ENCODE peak calls at places on chromosome 1, in six cellular contexts. T, L, I, R, C and K are unnamed samples.

GRCh38 chr1:219581344-219581743 is 31.6 kb downstream of the ZC3H11B start:
- DNase-seq in T (peak), L (peak), I (no peak), R (no peak), C (peak), K (no peak)

GRCh38 chr1:227065311-227065710 is 125.2 kb downstream of the COQ8A start:
- DNase-seq in T (no peak), L (no peak), I (no peak), R (no peak), C (no peak), K (no peak)

GRCh38 chr1:108643492-108644333 is 17.2 kb downstream of the HENMT1 start:
- DNase-seq in T (peak), L (peak), I (peak), R (peak), C (peak), K (no peak)

GRCh38 chr1:3183439-3183838 is 114.4 kb downstream of the PRDM16 start:
- DNase-seq in T (no peak), L (no peak), I (no peak), R (no peak), C (no peak), K (no peak)

GRCh38 chr1:82395450-82395849 is 594.7 kb downstream of the ADGRL2 start:
- DNase-seq in T (no peak), L (no peak), I (no peak), R (no peak), C (no peak), K (no peak)

GRCh38 chr1:24964811-24965570 is 34.9 kb upstream of the RUNX3 start:
- DNase-seq in T (no peak), L (no peak), I (no peak), R (no peak), C (no peak), K (no peak)

GRCh38 chr1:95169544-95169943 is 52.4 kb downstream of the TLCD4 start:
- DNase-seq in T (no peak), L (peak), I (peak), R (no peak), C (no peak), K (no peak)

GRCh38 chr1:220680085-220680687 is 10.0 kb upstream of the C1orf115 start:
- DNase-seq in T (peak), L (peak), I (peak), R (no peak), C (peak), K (no peak)

GRCh38 chr1:113391643-113392271 is 1.4 kb downstream of the MAGI3 start:
- DNase-seq in T (no peak), L (peak), I (no peak), R (no peak), C (no peak), K (no peak)

GRCh38 chr1:36732038-36732402 is 249.3 kb upstream of the CSF3R start:
- DNase-seq in T (no peak), L (no peak), I (no peak), R (no peak), C (no peak), K (no peak)

GRCh38 chr1:11458811-11459275 is 20.1 kb upstream of the DISP3 start:
- DNase-seq in T (peak), L (no peak), I (no peak), R (no peak), C (peak), K (peak)

GRCh38 chr1:104378414-104378813 is 628.7 kb downstream of the AMY1C start:
- DNase-seq in T (no peak), L (no peak), I (no peak), R (no peak), C (no peak), K (no peak)

GRCh38 chr1:179129702-179130473 is 48.0 kb downstream of the TOR3A start:
- DNase-seq in T (peak), L (peak), I (no peak), R (no peak), C (no peak), K (no peak)

GRCh38 chr1:211386931-211387330 is 60.3 kb downstream of the TRAF5 start:
- DNase-seq in T (peak), L (no peak), I (no peak), R (peak), C (peak), K (no peak)

GRCh38 chr1:223837206-223837605 is 8.5 kb downstream of the TP53BP2 start:
- DNase-seq in T (peak), L (no peak), I (no peak), R (no peak), C (peak), K (no peak)

GRCh38 chr1:93680121-93681094 is 1.2 kb downstream of the BCAR3 start:
- DNase-seq in T (peak), L (peak), I (peak), R (peak), C (peak), K (peak)

GRCh38 chr1:181155339-181155738 is 66.8 kb downstream of the IER5 start:
- DNase-seq in T (no peak), L (no peak), I (no peak), R (no peak), C (no peak), K (no peak)

GRCh38 chr1:121458291-121459048 is 273.7 kb downstream of the SRGAP2C start:
- DNase-seq in T (no peak), L (no peak), I (no peak), R (no peak), C (no peak), K (no peak)

GRCh38 chr1:37846634-37847339 is 12.6 kb downstream of the MTF1 start:
- DNase-seq in T (no peak), L (no peak), I (no peak), R (no peak), C (no peak), K (no peak)

GRCh38 chr1:233473549-233474204 is 140.2 kb upstream of the KCNK1 start:
- DNase-seq in T (no peak), L (no peak), I (no peak), R (no peak), C (no peak), K (no peak)

GRCh38 chr1:168365719-168366474 is 85.2 kb downstream of the TBX19 start:
- DNase-seq in T (no peak), L (peak), I (no peak), R (no peak), C (no peak), K (no peak)
- TF ChIP-seq CTCF in T (no peak), L (peak), I (no peak), R (no peak), C (no peak), K (no peak)

GRCh38 chr1:54601730-54602129 is 21.6 kb downstream of the FAM151A start:
- DNase-seq in T (no peak), L (no peak), I (no peak), R (no peak), C (no peak), K (no peak)
- TF ChIP-seq CTCF in T (no peak), L (no peak), I (no peak), R (no peak), C (no peak), K (no peak)

DNA sequence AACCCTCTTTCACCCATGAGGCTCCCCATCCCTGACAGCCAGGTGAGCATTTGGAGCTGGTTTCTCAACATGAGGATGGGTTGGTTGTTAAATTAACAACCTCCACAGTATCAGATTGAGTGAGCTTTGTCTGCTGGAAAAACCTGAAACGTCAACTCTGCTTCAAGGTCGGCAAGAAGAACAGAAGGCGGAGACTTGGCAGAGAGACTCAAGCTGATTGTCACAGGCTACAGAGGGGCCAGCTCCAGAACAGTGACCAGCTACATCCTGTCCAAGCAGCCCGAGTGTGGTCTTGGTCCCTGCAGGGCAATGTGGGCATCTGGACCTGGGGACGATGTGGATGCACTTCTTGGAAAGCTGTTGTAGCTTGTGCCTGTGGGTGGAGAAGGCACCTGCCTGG is 36.6 kb upstream of the TMEM51 start:
- DNase-seq in T (no peak), L (peak), I (no peak), R (no peak), C (no peak), K (no peak)
- TF ChIP-seq CTCF in T (no peak), L (no peak), I (no peak), R (no peak), C (no peak), K (no peak)

DNA sequence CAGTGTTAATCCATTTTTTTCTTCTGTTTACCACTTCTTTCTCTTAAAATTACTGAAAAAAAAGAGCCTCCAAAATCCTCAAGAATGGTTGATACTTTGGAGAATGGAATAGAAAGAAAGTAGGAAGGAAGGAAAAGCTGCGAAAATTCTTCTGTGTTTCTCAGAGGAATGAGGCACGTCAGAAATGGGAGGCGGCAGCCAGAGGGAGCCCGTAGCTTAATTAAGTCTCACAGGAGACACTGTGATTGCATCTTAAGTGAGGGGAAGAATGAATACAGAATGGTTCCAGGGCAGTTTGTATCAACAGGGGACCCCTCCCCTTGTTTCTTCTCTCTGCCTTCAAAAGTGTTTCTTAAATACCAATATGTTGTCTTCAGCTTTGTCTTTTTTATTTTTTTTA is 1099.5 kb downstream of the PLA2G4A start:
- DNase-seq in T (peak), L (peak), I (peak), R (no peak), C (peak), K (no peak)
- TF ChIP-seq CTCF in T (peak), L (peak), I (peak), R (peak), C (peak), K (no peak)

GRCh38 chr1:197358959-197359358 is 90.9 kb downstream of the CRB1 start:
- DNase-seq in T (no peak), L (no peak), I (no peak), R (no peak), C (no peak), K (no peak)

GRCh38 chr1:197360068-197360467 is 92.0 kb downstream of the CRB1 start:
- DNase-seq in T (peak), L (no peak), I (no peak), R (no peak), C (peak), K (peak)

GRCh38 chr1:197355248-197355995 is 87.4 kb downstream of the CRB1 start:
- DNase-seq in T (no peak), L (no peak), I (no peak), R (no peak), C (no peak), K (no peak)

GRCh38 chr1:197352011-197352410 is 84.0 kb downstream of the CRB1 start:
- DNase-seq in T (no peak), L (no peak), I (no peak), R (no peak), C (no peak), K (no peak)

GRCh38 chr1:197356723-197357533 is 88.9 kb downstream of the CRB1 start:
- DNase-seq in T (peak), L (peak), I (peak), R (no peak), C (peak), K (no peak)
- TF ChIP-seq CTCF in T (peak), L (peak), I (peak), R (peak), C (peak), K (peak)

GRCh38 chr1:50108497-50109073 is at the start of gene ELAVL4:
- DNase-seq in T (no peak), L (no peak), I (no peak), R (no peak), C (no peak), K (no peak)

GRCh38 chr1:50103615-50104081 is 5.1 kb upstream of the ELAVL4 start:
- DNase-seq in T (no peak), L (no peak), I (no peak), R (no peak), C (no peak), K (no peak)

GRCh38 chr1:50109647-50110075 is 941 bp downstream of the ELAVL4 start:
- DNase-seq in T (no peak), L (no peak), I (no peak), R (no peak), C (peak), K (no peak)

GRCh38 chr1:50106095-50106761 is 2.5 kb upstream of the ELAVL4 start:
- DNase-seq in T (no peak), L (no peak), I (no peak), R (no peak), C (no peak), K (no peak)

DNA sequence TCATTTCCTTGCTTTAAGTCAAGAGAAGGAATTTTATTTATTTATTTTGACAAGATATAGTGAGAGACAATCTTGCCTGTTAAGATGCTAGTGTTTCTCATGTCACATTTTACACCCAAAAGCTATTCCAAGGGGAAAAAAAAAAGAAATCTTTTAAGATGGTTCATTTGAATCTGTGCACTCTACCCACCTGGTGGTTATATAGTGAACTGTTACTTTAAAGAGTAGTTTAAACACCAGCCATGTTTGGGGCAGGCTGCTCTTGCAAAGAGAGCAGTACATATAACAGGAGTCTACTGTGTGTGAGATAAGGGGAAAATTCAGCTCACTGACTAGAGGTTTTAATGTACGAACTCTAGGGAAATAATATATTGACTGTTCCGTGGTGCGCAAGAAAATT is 3.3 kb upstream of the ELAVL4 start:
- DNase-seq in T (no peak), L (no peak), I (no peak), R (no peak), C (no peak), K (no peak)
- TF ChIP-seq CTCF in T (no peak), L (no peak), I (no peak), R (no peak), C (no peak), K (no peak)

DNA sequence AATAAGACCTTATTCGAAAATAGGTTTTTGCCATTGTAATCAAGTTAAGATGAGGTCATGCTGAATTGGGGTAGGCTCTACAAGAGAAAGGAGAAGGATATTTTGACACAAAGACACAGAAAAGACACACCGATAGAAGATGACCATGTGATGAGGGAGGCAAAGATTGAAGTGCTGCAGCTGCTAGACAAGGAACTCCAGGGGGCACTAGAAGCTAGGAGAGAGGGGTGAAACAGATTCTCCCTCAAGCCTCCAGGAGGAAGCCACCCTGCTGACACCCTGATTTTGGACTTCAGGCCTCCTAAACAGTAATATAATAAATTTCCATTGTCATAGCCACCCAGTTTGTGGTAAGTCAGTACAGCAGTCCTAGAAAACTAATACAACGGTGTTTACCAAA is 506.8 kb upstream of the CAMK1G start:
- DNase-seq in T (peak), L (peak), I (peak), R (no peak), C (peak), K (no peak)
- TF ChIP-seq CTCF in T (no peak), L (no peak), I (peak), R (peak), C (no peak), K (no peak)